ENCODE peak calls at places on chromosome 11, in ten cellular contexts. U is adrenal gland, L is cardiac muscle cell, P is BJ, Z is heart left ventricle, E is dorsolateral prefrontal cortex, J is AG04450, A is AG09309, Y is esophagus muscularis mucosa, H is choroid plexus epithelial cell. C is an unnamed sample.

GRCh38 chr11:87219266-87219665 is 181.5 kb downstream of the TMEM135 start:
- DNase-seq in H (peak), J (no peak), U (no peak), L (peak), Y (no peak), A (no peak), Z (no peak), E (no peak), P (no peak), C (no peak)

GRCh38 chr11:35554491-35555237 is 29.2 kb upstream of the PAMR1 start:
- DNase-seq in L (peak), J (no peak), E (no peak), H (peak), Y (peak), A (no peak), P (no peak), U (no peak), Z (no peak), C (peak)

GRCh38 chr11:95450547-95451123 is 219.6 kb upstream of the SESN3 start:
- DNase-seq in Z (peak), A (peak), J (no peak), H (peak), U (no peak), P (no peak), E (no peak), L (peak), Y (no peak), C (peak)

GRCh38 chr11:97610000-97610399 is 1220.2 kb downstream of the JRKL start:
- DNase-seq in L (peak), Z (no peak), E (no peak), J (no peak), H (peak), A (no peak), U (no peak), P (no peak), Y (no peak), C (peak)

GRCh38 chr11:75678620-75679259 is 9.9 kb upstream of the MAP6 start:
- DNase-seq in J (no peak), E (no peak), L (no peak), U (no peak), Y (no peak), H (no peak), Z (no peak), A (no peak), P (no peak), C (no peak)

GRCh38 chr11:73273246-73273890 is 1.2 kb downstream of the P2RY6 start:
- DNase-seq in U (peak), Z (no peak), L (no peak), H (no peak), J (no peak), Y (no peak), E (peak), A (no peak), P (no peak), C (no peak)

GRCh38 chr11:133636686-133637085 is 104.4 kb upstream of the OPCML start:
- DNase-seq in P (no peak), H (no peak), E (no peak), Y (no peak), A (no peak), U (no peak), L (no peak), J (no peak), Z (no peak), C (no peak)

GRCh38 chr11:79076526-79077115 is 364.2 kb downstream of the TENM4 start:
- DNase-seq in P (no peak), A (no peak), U (no peak), J (no peak), E (no peak), L (peak), H (peak), Z (no peak), Y (no peak), C (peak)

GRCh38 chr11:24171869-24172268 is 325.0 kb upstream of the LUZP2 start:
- DNase-seq in U (no peak), E (no peak), Z (no peak), J (no peak), L (no peak), H (peak), Y (no peak), P (no peak), A (no peak), C (no peak)

GRCh38 chr11:112160452-112160851 is 3.4 kb downstream of the IL18 start:
- DNase-seq in E (no peak), Y (no peak), J (no peak), Z (no peak), A (no peak), P (no peak), H (no peak), U (no peak), L (no peak), C (no peak)

GRCh38 chr11:18191376-18191775 is 18.7 kb downstream of the MRGPRX4 start:
- DNase-seq in P (no peak), Z (no peak), U (no peak), L (peak), J (no peak), H (peak), A (no peak), E (no peak), Y (no peak), C (no peak)

GRCh38 chr11:31824791-31825452 is 13.8 kb upstream of the PAX6 start:
- DNase-seq in Z (no peak), A (no peak), Y (peak), E (no peak), P (no peak), H (no peak), U (no peak), L (no peak), J (no peak), C (no peak)

GRCh38 chr11:119483341-119483880 is 60.4 kb upstream of the THY1 start:
- DNase-seq in L (no peak), E (no peak), H (no peak), A (no peak), Z (no peak), Y (no peak), U (peak), P (no peak), J (no peak), C (no peak)

GRCh38 chr11:33387996-33388395 is 130.8 kb downstream of the HIPK3 start:
- DNase-seq in E (no peak), L (no peak), H (no peak), Z (no peak), Y (no peak), U (no peak), P (no peak), A (no peak), J (no peak), C (no peak)

GRCh38 chr11:119357069-119357468 is 10.6 kb upstream of the MFRP start:
- DNase-seq in U (no peak), Z (no peak), E (no peak), P (no peak), J (no peak), A (no peak), Y (no peak), H (no peak), L (no peak), C (no peak)

GRCh38 chr11:114960117-114960516 is 281.8 kb downstream of the NXPE2 start:
- DNase-seq in E (no peak), L (no peak), Z (no peak), H (no peak), A (no peak), Y (no peak), J (no peak), P (no peak), U (no peak), C (no peak)

GRCh38 chr11:120547871-120548681 is 36.5 kb downstream of the GRIK4 start:
- DNase-seq in U (peak), Y (peak), H (peak), P (peak), E (peak), Z (peak), J (peak), A (peak), L (peak), C (peak)

GRCh38 chr11:64643258-64643881 is 52.4 kb downstream of the SLC22A12 start:
- DNase-seq in Y (no peak), E (peak), H (no peak), Z (no peak), P (no peak), J (no peak), L (peak), U (no peak), A (no peak), C (no peak)

GRCh38 chr11:64642876-64643257 is 51.8 kb downstream of the SLC22A12 start:
- DNase-seq in U (no peak), Z (no peak), L (no peak), P (no peak), A (no peak), Y (no peak), H (no peak), E (no peak), J (no peak), C (no peak)

GRCh38 chr11:64644348-64645242 is 53.6 kb downstream of the SLC22A12 start:
- DNase-seq in P (no peak), E (no peak), Z (no peak), U (no peak), Y (no peak), A (no peak), L (peak), J (no peak), H (no peak), C (no peak)

GRCh38 chr11:64642418-64642735 is 51.4 kb downstream of the SLC22A12 start:
- DNase-seq in A (no peak), U (no peak), P (no peak), L (no peak), H (no peak), Y (no peak), Z (no peak), E (no peak), J (no peak), C (no peak)

DNA sequence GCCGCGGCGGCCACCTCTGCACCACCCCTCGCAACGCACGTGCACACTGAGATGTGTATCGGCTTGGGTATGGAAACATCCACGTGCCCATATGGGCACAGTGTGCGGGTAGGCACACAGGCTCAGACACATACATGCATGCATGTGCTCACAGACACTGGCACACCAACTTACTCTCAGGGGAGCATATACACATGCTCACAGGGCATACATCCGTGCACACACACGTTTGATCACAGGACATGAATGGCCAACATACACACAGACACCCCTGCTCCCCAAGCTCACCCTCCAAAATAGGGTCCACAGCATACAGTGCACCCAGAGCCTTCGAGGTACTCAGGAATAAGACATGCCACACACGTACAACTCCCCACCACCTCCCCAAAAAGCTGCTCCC is 52.9 kb downstream of the SLC22A12 start:
- DNase-seq in J (no peak), Z (no peak), L (no peak), Y (no peak), U (no peak), H (no peak), E (no peak), P (no peak), A (no peak), C (no peak)
- H3K4me3 ChIP-seq in J (no peak), Z (peak), L (peak), Y (peak), U (no peak), H (no peak), E (peak), P (no peak), A (no peak), C (no peak)

DNA sequence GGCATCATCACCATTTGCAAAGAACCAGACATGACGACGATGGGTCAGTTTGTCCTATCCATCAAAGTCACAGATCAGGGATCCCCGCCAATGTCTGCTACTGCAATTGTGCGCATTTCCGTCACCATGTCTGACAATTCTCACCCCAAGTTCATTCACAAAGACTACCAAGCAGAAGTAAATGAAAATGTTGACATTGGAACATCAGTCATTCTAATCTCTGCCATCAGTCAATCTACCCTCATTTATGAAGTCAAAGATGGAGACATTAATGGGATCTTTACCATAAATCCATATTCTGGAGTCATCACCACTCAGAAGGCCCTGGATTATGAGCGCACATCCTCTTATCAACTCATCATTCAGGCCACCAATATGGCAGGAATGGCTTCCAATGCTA is 171.6 kb upstream of the MTNR1B start:
- DNase-seq in A (no peak), U (no peak), H (no peak), P (no peak), J (no peak), Y (no peak), E (no peak), L (no peak), Z (no peak), C (no peak)
- TF ChIP-seq CTCF in A (no peak), U (no peak), H (no peak), P (no peak), J (no peak), Y (no peak), E (no peak), L (no peak), Z (no peak), C (no peak)

GRCh38 chr11:65506770-65507485 is 8.1 kb downstream of the MALAT1 start:
- DNase-seq in A (peak), Z (peak), U (peak), L (peak), Y (no peak), J (peak), P (no peak), H (peak), E (peak), C (peak)
- H3K4me3 ChIP-seq in A (peak), Z (peak), U (no peak), L (no peak), Y (peak), J (peak), P (peak), H (peak), E (peak), C (peak)

GRCh38 chr11:118132385-118133151 is 20.1 kb downstream of the SCN4B start:
- DNase-seq in Y (no peak), Z (no peak), U (no peak), H (no peak), J (no peak), P (no peak), A (no peak), E (no peak), L (no peak), C (no peak)

GRCh38 chr11:118126082-118126838 is 26.4 kb downstream of the SCN4B start:
- DNase-seq in L (no peak), E (no peak), Y (no peak), Z (no peak), U (no peak), H (no peak), A (no peak), P (no peak), J (no peak), C (no peak)

GRCh38 chr11:118129475-118130196 is 23.0 kb downstream of the SCN4B start:
- DNase-seq in H (no peak), E (no peak), Z (no peak), L (no peak), A (no peak), U (no peak), Y (no peak), J (no peak), P (no peak), C (no peak)

GRCh38 chr11:118128310-118128709 is 24.3 kb downstream of the SCN4B start:
- DNase-seq in U (no peak), Z (no peak), L (no peak), J (no peak), A (no peak), P (no peak), H (no peak), Y (no peak), E (no peak), C (no peak)

GRCh38 chr11:118128821-118129474 is 23.7 kb downstream of the SCN4B start:
- DNase-seq in P (no peak), E (no peak), U (no peak), Z (no peak), J (no peak), H (no peak), L (no peak), Y (no peak), A (no peak), C (no peak)
- TF ChIP-seq CTCF in P (no peak), E (no peak), U (no peak), Z (no peak), J (no peak), H (no peak), L (no peak), Y (no peak), A (no peak), C (no peak)

GRCh38 chr11:2893021-2893528 is 7.5 kb upstream of the CDKN1C start:
- DNase-seq in H (no peak), L (no peak), Z (no peak), J (no peak), Y (no peak), U (no peak), A (no peak), E (no peak), P (no peak), C (no peak)
- H3K4me3 ChIP-seq in H (peak), L (no peak), Z (peak), J (peak), Y (no peak), U (no peak), A (peak), E (no peak), P (peak), C (peak)

DNA sequence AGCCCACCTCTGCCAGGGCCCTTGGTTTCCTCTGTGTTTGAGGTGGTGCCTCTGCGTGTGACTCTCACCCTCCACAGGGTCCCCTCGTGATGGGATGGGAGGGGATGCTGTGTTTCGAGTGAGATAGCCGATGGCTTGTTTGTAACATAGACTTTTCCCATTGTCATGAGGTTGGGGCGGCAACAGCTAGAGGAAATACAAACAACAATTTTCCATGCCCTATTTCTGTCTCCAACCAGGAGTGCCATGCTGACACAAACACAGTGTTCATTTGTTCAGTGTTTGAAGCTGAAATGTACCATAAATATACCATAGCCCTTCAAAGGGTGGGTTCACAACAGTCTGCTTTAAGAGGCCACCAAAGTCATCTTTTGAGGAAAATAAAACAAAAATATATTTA is 19.5 kb upstream of the NAV2 start:
- DNase-seq in A (no peak), H (no peak), U (no peak), E (no peak), J (no peak), L (no peak), Y (no peak), Z (no peak), P (no peak), C (no peak)
- TF ChIP-seq CTCF in A (no peak), H (no peak), U (no peak), E (no peak), J (no peak), L (no peak), Y (no peak), Z (no peak), P (no peak), C (no peak)

GRCh38 chr11:80502511-80502910 is 1061.7 kb upstream of the TENM4 start:
- DNase-seq in P (no peak), L (no peak), Z (no peak), H (no peak), J (no peak), Y (no peak), A (no peak), E (no peak), U (no peak), C (no peak)
- H3K4me3 ChIP-seq in P (no peak), L (no peak), Z (no peak), H (no peak), J (no peak), Y (no peak), A (no peak), E (no peak), U (no peak), C (no peak)

GRCh38 chr11:8361664-8362210 is 98.1 kb upstream of the LMO1 start:
- DNase-seq in P (no peak), Y (no peak), L (no peak), Z (no peak), U (no peak), E (no peak), H (no peak), J (no peak), A (no peak), C (no peak)
- TF ChIP-seq CTCF in P (no peak), Y (no peak), L (no peak), Z (no peak), U (no peak), E (no peak), H (no peak), J (no peak), A (no peak), C (no peak)

GRCh38 chr11:70078095-70078795 is at the start of gene ANO1:
- DNase-seq in L (peak), E (no peak), P (no peak), Y (no peak), J (no peak), Z (no peak), A (no peak), U (no peak), H (no peak), C (no peak)
- H3K4me3 ChIP-seq in L (peak), E (no peak), P (no peak), Y (peak), J (peak), Z (peak), A (peak), U (no peak), H (no peak), C (no peak)